ENCODE peak calls at places on chromosome 1, in four cellular contexts. M, V, K and I are unnamed samples.

GRCh38 chr1:156153362-156153761 is at the start of gene SEMA4A:
- DNase-seq in K (no peak), M (no peak), V (no peak), I (no peak)

GRCh38 chr1:48917070-48917454 is 140.4 kb upstream of the BEND5 start:
- DNase-seq in K (no peak), M (no peak), V (no peak), I (no peak)

GRCh38 chr1:180945151-180945550 is 32.5 kb downstream of the KIAA1614 start:
- DNase-seq in M (no peak), K (no peak), V (no peak), I (no peak)

GRCh38 chr1:28163496-28164120 is 12.9 kb downstream of the PTAFR start:
- DNase-seq in M (no peak), V (no peak), K (no peak), I (no peak)

GRCh38 chr1:3101127-3101939 is 32.3 kb downstream of the PRDM16 start:
- DNase-seq in M (no peak), V (no peak), K (no peak), I (no peak)

GRCh38 chr1:55988963-55989452 is 590.4 kb downstream of the PLPP3 start:
- DNase-seq in V (no peak), M (no peak), K (no peak), I (no peak)

GRCh38 chr1:115507256-115507589 is 134.5 kb upstream of the VANGL1 start:
- DNase-seq in M (no peak), K (peak), V (peak), I (peak)

GRCh38 chr1:183215936-183216335 is 29.9 kb downstream of the LAMC2 start:
- DNase-seq in K (no peak), V (no peak), M (no peak), I (no peak)

GRCh38 chr1:204479387-204480136 is 15.0 kb downstream of the PIK3C2B start:
- DNase-seq in M (no peak), V (no peak), K (no peak), I (no peak)

GRCh38 chr1:98001764-98002163 is 80.9 kb upstream of the DPYD start:
- DNase-seq in V (no peak), M (no peak), K (no peak), I (no peak)

GRCh38 chr1:196317535-196318522 is 290.4 kb downstream of the KCNT2 start:
- DNase-seq in K (peak), V (no peak), M (no peak), I (peak)

GRCh38 chr1:150516050-150516591 is 569 bp downstream of the FALEC start:
- DNase-seq in K (no peak), M (no peak), V (no peak), I (no peak)

GRCh38 chr1:109395602-109396512 is 1.9 kb downstream of the SORT1 start:
- DNase-seq in M (no peak), V (no peak), K (no peak), I (no peak)

GRCh38 chr1:109397451-109398342 is at the start of gene SORT1:
- DNase-seq in M (no peak), K (peak), V (peak), I (peak)

GRCh38 chr1:109396971-109397370 is 747 bp downstream of the SORT1 start:
- DNase-seq in M (no peak), K (no peak), V (no peak), I (no peak)

GRCh38 chr1:109394591-109395281 is 3.0 kb downstream of the SORT1 start:
- DNase-seq in V (no peak), K (no peak), M (no peak), I (no peak)

GRCh38 chr1:109396513-109396839 is 1.2 kb downstream of the SORT1 start:
- DNase-seq in K (no peak), V (no peak), M (no peak), I (no peak)
- H3K4me3 ChIP-seq in K (peak), V (peak), M (peak), I (no peak)

DNA sequence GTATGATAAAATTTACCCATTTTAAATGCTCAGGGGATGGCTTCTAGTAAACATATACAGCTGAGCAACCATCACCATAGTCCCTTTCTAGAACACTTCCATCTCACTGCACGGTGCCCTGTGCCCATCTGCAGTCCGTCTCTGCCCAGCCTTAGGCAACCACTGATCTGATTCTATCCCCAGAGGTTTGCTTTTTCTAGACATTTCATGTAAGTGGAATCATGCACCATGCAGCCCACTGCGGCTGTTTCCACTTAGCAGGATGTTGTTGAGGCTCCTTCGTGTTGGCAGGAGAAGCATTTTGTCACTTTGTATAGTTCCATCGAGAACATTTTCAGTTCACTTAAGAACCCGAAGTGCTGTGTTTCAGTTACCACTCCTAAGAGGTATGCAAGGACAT is 27.8 kb upstream of the VAMP3 start:
- DNase-seq in V (no peak), K (no peak), M (no peak), I (no peak)
- TF ChIP-seq SUZ12 in V (no peak), K (no peak), M (no peak), I (no peak)

GRCh38 chr1:88698140-88698539 is 14.1 kb downstream of the PKN2 start:
- DNase-seq in V (no peak), M (no peak), K (no peak), I (no peak)

GRCh38 chr1:88700383-88701013 is 16.4 kb downstream of the PKN2 start:
- DNase-seq in K (no peak), V (no peak), M (no peak), I (no peak)

GRCh38 chr1:88698764-88699163 is 14.7 kb downstream of the PKN2 start:
- DNase-seq in K (no peak), V (no peak), M (no peak), I (no peak)

GRCh38 chr1:88695781-88696180 is 11.7 kb downstream of the PKN2 start:
- DNase-seq in V (no peak), K (no peak), M (no peak), I (no peak)

DNA sequence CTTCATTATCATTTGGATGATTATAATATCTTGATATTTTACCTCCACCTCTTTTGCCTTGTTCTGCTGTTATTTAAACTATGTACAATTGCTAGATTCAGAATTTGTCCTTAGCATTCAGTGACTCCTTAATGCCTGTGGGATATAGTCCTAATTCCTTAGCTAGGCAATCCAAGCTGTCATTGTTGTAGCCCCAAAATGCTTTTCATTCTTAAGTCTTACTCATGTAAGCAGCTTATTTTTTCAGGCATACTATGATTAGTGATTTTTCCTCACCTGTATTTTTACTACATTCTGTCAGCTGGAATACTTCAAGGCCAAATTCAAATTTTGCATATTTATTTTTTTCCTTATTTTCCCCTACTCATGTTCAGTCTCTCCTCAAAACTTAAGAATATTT is 13.4 kb downstream of the PKN2 start:
- DNase-seq in V (no peak), K (no peak), M (no peak), I (no peak)
- TF ChIP-seq YY1 in V (no peak), K (no peak), M (no peak), I (no peak)

GRCh38 chr1:81312272-81312754 is 488.4 kb upstream of the ADGRL2 start:
- DNase-seq in V (no peak), M (no peak), K (no peak), I (peak)
- H3K4me3 ChIP-seq in V (peak), M (no peak), K (no peak), I (no peak)

DNA sequence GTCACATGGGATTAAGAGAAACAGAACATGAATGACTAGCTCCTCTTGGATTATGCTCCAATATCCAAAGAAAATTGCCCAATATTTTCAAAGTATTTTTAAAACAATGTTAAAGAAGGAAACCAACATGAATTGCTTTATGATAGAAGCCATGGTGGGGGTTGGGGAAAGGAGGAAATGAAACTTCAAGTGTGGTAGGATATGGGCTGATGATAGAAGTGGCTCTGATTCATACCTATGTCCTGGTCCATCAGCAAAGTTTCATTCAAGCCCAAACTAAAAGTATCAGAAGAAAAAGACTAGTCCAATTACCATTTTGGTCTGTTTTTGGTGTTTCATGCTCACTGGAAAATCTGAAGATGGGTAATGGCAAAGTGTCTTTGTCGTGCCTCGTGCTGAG is 104.2 kb upstream of the PROX1 start:
- DNase-seq in V (no peak), M (no peak), K (no peak), I (no peak)
- TF ChIP-seq SUZ12 in V (no peak), M (no peak), K (no peak), I (no peak)

GRCh38 chr1:87578464-87578863 is 249.8 kb downstream of the LMO4 start:
- DNase-seq in K (no peak), V (no peak), M (no peak), I (no peak)

GRCh38 chr1:87572008-87572407 is 243.3 kb downstream of the LMO4 start:
- DNase-seq in M (no peak), V (no peak), K (no peak), I (no peak)

DNA sequence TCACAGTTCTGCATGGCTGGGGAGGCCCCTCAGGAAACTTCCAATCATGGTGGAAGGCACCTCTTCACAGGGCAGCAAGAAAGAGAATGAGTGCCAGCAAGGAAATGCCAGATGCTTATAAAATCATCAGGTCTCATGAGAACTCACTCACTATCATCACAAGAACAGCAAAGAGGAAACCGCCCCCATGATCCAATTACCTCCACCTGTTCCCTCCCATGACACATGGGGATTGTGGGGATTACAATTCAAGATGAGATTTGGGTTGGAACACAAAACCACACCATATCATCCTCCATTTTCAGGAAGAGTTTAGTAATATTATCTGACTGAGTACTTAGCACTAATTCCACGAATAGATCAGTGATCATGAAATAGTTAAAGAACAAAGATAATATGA is 244.2 kb downstream of the LMO4 start:
- DNase-seq in K (no peak), M (no peak), V (no peak), I (no peak)
- TF ChIP-seq YY1 in K (no peak), M (no peak), V (no peak), I (no peak)

GRCh38 chr1:167715653-167716302 is 6.0 kb upstream of the MPZL1 start:
- DNase-seq in V (no peak), M (no peak), K (no peak), I (no peak)
- H3K4me3 ChIP-seq in V (peak), M (peak), K (peak), I (peak)